ENCODE peak calls at places on chromosomes 5 and 9, in six cellular contexts. Z, I, J, H, K and V are unnamed samples.

GRCh38 chr5:84524491-84524890 is 139.8 kb upstream of the EDIL3 start:
- DNase-seq in Z (peak), I (no peak), J (no peak), H (no peak), K (no peak), V (peak)

GRCh38 chr5:59328801-59329296 is 564.7 kb downstream of the PDE4D start:
- DNase-seq in Z (peak), I (no peak), J (no peak), H (peak), K (no peak), V (peak)

GRCh38 chr5:173855162-173855994 is 32.8 kb upstream of the CPEB4 start:
- DNase-seq in Z (no peak), I (no peak), J (peak), H (peak), K (no peak), V (no peak)

GRCh38 chr9:130129425-130130061 is 42.7 kb upstream of the NCS1 start:
- DNase-seq in Z (no peak), I (no peak), J (no peak), H (no peak), K (no peak), V (no peak)

GRCh38 chr5:96023518-96023917 is 61.9 kb upstream of the ELL2 start:
- DNase-seq in Z (peak), I (no peak), J (no peak), H (no peak), K (no peak), V (no peak)

GRCh38 chr5:122985954-122986721 is 50.4 kb downstream of the PPIC start:
- DNase-seq in Z (no peak), I (no peak), J (no peak), H (no peak), K (no peak), V (no peak)

GRCh38 chr5:103114440-103114839 is 5.5 kb downstream of the GIN1 start:
- DNase-seq in Z (no peak), I (no peak), J (no peak), H (no peak), K (no peak), V (no peak)

GRCh38 chr9:131522257-131523085 is 8.6 kb downstream of the UCK1 start:
- DNase-seq in Z (no peak), I (peak), J (no peak), H (no peak), K (no peak), V (no peak)

GRCh38 chr5:67246546-67246945 is 49.9 kb upstream of the CD180 start:
- DNase-seq in Z (no peak), I (no peak), J (no peak), H (no peak), K (no peak), V (no peak)

GRCh38 chr9:132673355-132673754 is 3.1 kb downstream of the GTF3C4 start:
- DNase-seq in Z (peak), I (no peak), J (no peak), H (peak), K (peak), V (peak)

GRCh38 chr5:175520321-175520720 is 42.0 kb downstream of the SFXN1 start:
- DNase-seq in Z (no peak), I (no peak), J (no peak), H (no peak), K (no peak), V (no peak)

GRCh38 chr5:67331296-67331925 is 134.8 kb upstream of the CD180 start:
- DNase-seq in Z (no peak), I (no peak), J (no peak), H (no peak), K (no peak), V (no peak)

GRCh38 chr5:87394407-87394806 is 18.3 kb downstream of the CCNH start:
- DNase-seq in Z (peak), I (no peak), J (no peak), H (no peak), K (no peak), V (no peak)

GRCh38 chr9:26321935-26322334 is 570.7 kb downstream of the CAAP1 start:
- DNase-seq in Z (no peak), I (no peak), J (no peak), H (no peak), K (no peak), V (no peak)

GRCh38 chr9:14148501-14149103 is 165.3 kb downstream of the NFIB start:
- DNase-seq in Z (no peak), I (no peak), J (no peak), H (no peak), K (no peak), V (no peak)

GRCh38 chr9:14151451-14151850 is 162.5 kb downstream of the NFIB start:
- DNase-seq in Z (no peak), I (no peak), J (no peak), H (no peak), K (no peak), V (no peak)

GRCh38 chr9:14155237-14155636 is 158.7 kb downstream of the NFIB start:
- DNase-seq in Z (no peak), I (no peak), J (no peak), H (no peak), K (no peak), V (no peak)

GRCh38 chr9:14156046-14156445 is 157.9 kb downstream of the NFIB start:
- DNase-seq in Z (no peak), I (no peak), J (no peak), H (no peak), K (no peak), V (no peak)

DNA sequence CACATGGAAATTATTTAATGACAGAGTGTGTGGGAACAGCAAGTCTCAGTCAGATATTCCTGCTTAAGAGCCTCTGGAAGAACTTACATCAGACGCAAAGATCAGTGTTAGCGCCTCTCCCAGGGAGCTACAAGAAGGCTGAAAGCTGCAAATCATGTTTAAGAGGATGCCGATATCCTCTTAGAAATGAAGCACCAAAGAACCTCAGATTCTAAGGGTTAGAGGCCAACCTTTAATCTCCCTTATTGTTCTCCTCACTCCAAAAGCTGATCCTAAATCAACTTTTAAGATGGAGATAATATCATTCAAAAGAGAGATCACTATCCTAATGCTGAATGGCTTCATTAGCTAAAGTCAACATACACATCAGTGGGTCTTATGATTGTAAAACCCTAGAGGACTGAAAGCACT is 160.6 kb downstream of the NFIB start:
- DNase-seq in Z (peak), I (no peak), J (no peak), H (no peak), K (no peak), V (no peak)
- TF ChIP-seq CTCF in Z (no peak), I (no peak), J (no peak), H (no peak), K (no peak), V (no peak)

DNA sequence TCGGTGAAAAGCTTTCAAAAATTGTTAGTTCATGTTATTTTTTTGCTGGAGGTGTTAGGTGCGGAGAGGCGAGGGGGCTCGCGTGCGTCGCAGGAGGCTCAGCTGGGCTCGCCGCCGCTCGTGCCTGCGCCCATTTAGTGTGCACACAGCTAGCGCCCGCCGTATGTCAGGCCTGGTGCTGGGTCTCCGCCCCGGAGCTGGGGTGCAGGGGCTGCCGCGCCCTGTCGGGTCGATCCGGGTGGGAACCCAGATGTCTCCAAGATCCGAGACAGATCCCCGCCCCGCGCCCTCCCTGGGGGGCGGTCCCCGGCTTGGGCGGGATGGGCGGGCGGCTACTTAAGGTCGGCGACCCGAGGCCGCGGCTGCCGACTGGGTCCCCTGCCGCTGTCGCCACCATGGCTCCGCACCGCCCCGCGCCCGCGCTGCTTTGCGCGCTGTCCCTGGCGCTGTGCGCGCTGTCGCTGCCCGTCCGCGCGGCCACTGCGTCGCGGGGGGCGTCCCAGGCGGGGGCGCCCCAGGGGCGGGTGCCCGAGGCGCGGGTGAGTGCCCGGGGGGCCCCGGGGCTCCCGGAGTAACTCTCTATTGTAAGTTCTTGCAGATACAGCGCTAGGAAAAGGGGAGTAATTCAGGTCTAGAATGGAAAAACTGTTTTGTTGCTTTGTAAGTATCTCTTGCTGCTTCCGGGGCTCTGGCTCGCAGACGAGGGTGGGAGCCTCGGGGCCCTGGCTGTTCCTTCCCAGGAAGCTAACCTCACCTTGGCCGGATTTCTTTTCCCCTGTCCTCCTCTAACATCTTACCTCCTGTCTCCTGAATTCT is 31.7 kb downstream of the GSN start:
- DNase-seq in Z (peak), I (peak), J (peak), H (peak), K (no peak), V (no peak)
- H3K4me3 ChIP-seq in Z (peak), I (peak), J (peak), H (peak), K (peak), V (peak)

GRCh38 chr5:10797246-10797645 is 36.2 kb upstream of the DAP start:
- DNase-seq in Z (peak), I (no peak), J (no peak), H (no peak), K (no peak), V (no peak)

GRCh38 chr5:10792336-10792735 is 31.3 kb upstream of the DAP start:
- DNase-seq in Z (no peak), I (no peak), J (no peak), H (no peak), K (no peak), V (no peak)

GRCh38 chr5:10789021-10789420 is 28.0 kb upstream of the DAP start:
- DNase-seq in Z (peak), I (no peak), J (no peak), H (no peak), K (peak), V (peak)

GRCh38 chr5:10789726-10790125 is 28.7 kb upstream of the DAP start:
- DNase-seq in Z (peak), I (no peak), J (no peak), H (no peak), K (no peak), V (no peak)

DNA sequence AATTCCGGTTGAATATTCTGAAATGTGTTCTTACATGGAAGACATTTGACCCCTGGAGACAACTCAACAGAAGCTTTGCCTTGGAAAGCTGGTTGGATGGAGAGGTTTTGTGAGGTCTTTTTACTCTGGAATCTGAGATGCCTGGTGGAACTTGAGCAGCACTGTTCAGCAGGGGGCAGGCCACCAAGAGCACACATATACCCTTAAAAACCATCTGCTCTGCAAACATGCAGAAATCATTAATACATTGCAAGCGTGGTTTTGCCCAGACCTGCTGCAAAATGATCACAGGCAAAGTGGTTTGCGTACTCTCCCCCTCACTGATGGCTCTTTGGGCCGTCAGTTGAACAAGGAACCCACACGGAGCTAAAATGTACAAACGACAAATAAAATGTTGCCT is 32.8 kb upstream of the DAP start:
- DNase-seq in Z (no peak), I (no peak), J (no peak), H (no peak), K (no peak), V (no peak)
- TF ChIP-seq CTCF in Z (no peak), I (peak), J (no peak), H (no peak), K (peak), V (no peak)

GRCh38 chr9:137136926-137137607 is 1.9 kb upstream of the GRIN1 start:
- DNase-seq in Z (no peak), I (peak), J (no peak), H (no peak), K (no peak), V (no peak)
- H3K4me3 ChIP-seq in Z (no peak), I (no peak), J (no peak), H (no peak), K (no peak), V (no peak)

DNA sequence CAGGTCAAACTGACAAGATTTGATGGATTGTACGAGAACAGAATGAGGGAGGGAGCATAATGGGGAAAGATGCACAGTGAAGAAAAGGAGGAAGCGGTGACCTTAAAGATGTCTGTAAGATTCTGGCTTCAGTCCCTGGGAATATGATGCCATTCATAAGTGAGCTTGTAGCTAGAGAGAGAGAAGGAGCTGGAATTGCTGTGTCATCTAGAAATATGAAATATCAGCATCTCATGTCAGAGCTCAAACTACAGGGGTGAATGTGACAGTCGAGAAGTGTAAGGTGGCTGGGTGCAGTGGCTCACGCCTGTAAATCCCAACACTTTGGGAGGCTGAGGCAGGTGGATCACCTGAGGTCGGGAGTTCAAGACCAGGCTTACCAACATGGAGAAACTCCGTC is 24.0 kb upstream of the WHRN start:
- DNase-seq in Z (no peak), I (no peak), J (no peak), H (no peak), K (no peak), V (no peak)
- TF ChIP-seq CTCF in Z (no peak), I (no peak), J (no peak), H (no peak), K (no peak), V (no peak)

DNA sequence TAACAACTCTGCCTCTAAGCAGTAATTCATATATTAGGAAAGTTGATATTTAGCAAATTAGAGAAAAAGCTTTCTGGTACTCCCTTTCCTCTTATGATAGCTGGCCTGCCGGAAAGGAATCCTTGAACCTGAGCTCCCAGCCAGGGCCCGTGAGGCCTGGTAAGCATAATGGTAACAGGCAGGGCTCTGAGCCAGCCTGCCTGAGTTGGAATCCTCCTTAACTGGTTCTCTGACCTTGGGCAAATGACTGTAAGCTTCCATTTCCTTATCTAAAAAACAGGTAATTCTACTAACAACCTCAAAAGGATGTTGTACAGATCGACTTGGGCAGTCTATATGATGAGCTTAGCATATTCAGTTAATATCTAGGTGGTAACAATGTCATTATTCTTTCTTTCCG is 55.8 kb upstream of the MAP3K1 start:
- DNase-seq in Z (no peak), I (no peak), J (peak), H (no peak), K (no peak), V (no peak)
- H3K4me3 ChIP-seq in Z (no peak), I (no peak), J (no peak), H (no peak), K (no peak), V (no peak)